ENCODE peak calls at places on chromosomes 2 and 18, in six cellular contexts. O, T, K, B, G and H are unnamed samples. For H3K27me3, the result is how much of the 10 kb centered on the place peaks cover.

GRCh38 chr2:197871780-197872456 is 67.5 kb downstream of the PLCL1 start:
- DNase-seq in O (no peak), T (no peak), K (no peak), B (no peak), G (no peak), H (no peak)

GRCh38 chr2:121197369-121198091 is 87.5 kb downstream of the TFCP2L1 start:
- DNase-seq in O (peak), T (peak), K (peak), B (peak), G (peak), H (peak)

GRCh38 chr2:203669820-203670219 is 36.6 kb upstream of the CD28 start:
- DNase-seq in O (no peak), T (no peak), K (no peak), B (no peak), G (no peak), H (no peak)

GRCh38 chr2:107303964-107304363 is 418.0 kb upstream of the ST6GAL2 start:
- DNase-seq in O (no peak), T (no peak), K (no peak), B (no peak), G (no peak), H (peak)

GRCh38 chr2:197310271-197310939 is at the start of gene ANKRD44:
- DNase-seq in O (peak), T (peak), K (peak), B (peak), G (peak), H (peak)

GRCh38 chr2:130776550-130776949 is 21.2 kb downstream of the AMER3 start:
- DNase-seq in O (no peak), T (no peak), K (no peak), B (no peak), G (no peak), H (no peak)

GRCh38 chr2:197498937-197499593 is 575 bp downstream of the HSPD1 start:
- DNase-seq in O (peak), T (peak), K (peak), B (peak), G (peak), H (peak)

GRCh38 chr2:197931661-197932312 is 127.4 kb downstream of the PLCL1 start:
- DNase-seq in O (no peak), T (no peak), K (no peak), B (no peak), G (no peak), H (no peak)

GRCh38 chr18:42893991-42894390 is 221.5 kb downstream of the RIT2 start:
- DNase-seq in O (no peak), T (no peak), K (no peak), B (no peak), G (no peak), H (no peak)

GRCh38 chr2:61218817-61219170 is 56.8 kb downstream of the C2orf74 start:
- DNase-seq in O (no peak), T (no peak), K (no peak), B (no peak), G (no peak), H (no peak)

DNA sequence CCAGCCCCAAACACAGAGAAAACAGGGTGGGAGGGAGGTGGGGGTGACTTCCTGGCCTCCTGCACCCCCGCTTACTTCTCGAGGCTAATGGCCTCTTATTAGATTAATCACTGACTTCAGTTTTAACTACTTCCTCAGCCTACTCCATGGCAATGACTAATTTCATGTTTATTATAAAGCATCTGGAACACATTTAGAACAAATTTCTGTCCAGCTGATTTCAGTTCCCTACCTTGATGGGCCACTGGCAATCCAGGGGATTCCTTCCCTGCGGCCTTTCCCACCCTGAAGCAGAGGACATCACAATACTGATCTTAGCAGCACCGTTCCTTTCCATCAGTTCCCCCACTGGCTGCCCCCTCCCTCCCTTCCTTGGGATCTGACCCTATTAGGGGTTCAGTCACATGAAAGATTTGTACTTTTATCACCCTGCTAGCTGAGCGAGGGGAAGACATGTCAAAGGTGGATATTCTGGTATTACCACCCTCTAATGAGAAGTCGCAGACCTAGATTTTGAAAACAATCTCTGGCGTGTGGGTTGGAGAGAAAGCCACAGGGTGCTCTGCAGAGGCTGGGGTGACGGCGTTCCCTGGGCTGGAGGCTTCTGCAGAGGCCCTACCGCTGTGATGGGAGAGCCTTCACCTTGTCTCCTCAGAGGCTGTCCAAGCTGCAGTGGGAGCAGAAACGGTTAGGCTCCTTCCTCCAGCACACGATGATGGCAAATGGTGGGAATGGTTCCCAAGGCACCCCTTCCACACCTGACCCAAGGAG is 67.7 kb downstream of the KIAA2012 start:
- DNase-seq in O (no peak), T (no peak), K (no peak), B (no peak), G (no peak), H (no peak)
- H3K4me3 ChIP-seq in O (no peak), T (no peak), K (no peak), B (no peak), G (no peak), H (no peak)

GRCh38 chr2:201139836-201140599 is 24.1 kb downstream of the CFLAR start:
- DNase-seq in O (no peak), T (no peak), K (no peak), B (no peak), G (no peak), H (no peak)
- TF ChIP-seq CTCF in O (no peak), T (no peak), K (no peak), B (no peak), G (no peak), H (no peak)

GRCh38 chr18:58027341-58027740 is 16.7 kb upstream of the NEDD4L start:
- DNase-seq in O (no peak), T (no peak), K (no peak), B (no peak), G (no peak), H (no peak)
- H3K27me3 ChIP-seq in O (under half), T (under half), K (under half), B (under half), G (under half), H (under half)

GRCh38 chr2:229980440-229981184 is 58.3 kb downstream of the FBXO36 start:
- DNase-seq in O (peak), T (peak), K (no peak), B (peak), G (peak), H (peak)
- H3K4me3 ChIP-seq in O (no peak), T (peak), K (no peak), B (peak), G (no peak), H (no peak)

GRCh38 chr2:42360890-42361727 is at the start of gene COX7A2L:
- DNase-seq in O (peak), T (peak), K (peak), B (peak), G (peak), H (peak)
- TF ChIP-seq CTCF in O (peak), T (no peak), K (no peak), B (peak), G (no peak), H (peak)

GRCh38 chr2:232632229-232632903 is 1.0 kb upstream of the EFHD1 start:
- DNase-seq in O (no peak), T (peak), K (no peak), B (peak), G (no peak), H (no peak)
- H3K27me3 ChIP-seq in O (under half), T (under half), K (half or more), B (half or more), G (under half), H (under half)

GRCh38 chr2:218422403-218423086 is 3.6 kb downstream of the VIL1 start:
- DNase-seq in O (no peak), T (no peak), K (no peak), B (no peak), G (no peak), H (no peak)

GRCh38 chr2:218418321-218418716 is 604 bp upstream of the VIL1 start:
- DNase-seq in O (no peak), T (no peak), K (no peak), B (no peak), G (no peak), H (no peak)

GRCh38 chr2:218418717-218419458 is at the start of gene VIL1:
- DNase-seq in O (no peak), T (no peak), K (no peak), B (no peak), G (no peak), H (no peak)

GRCh38 chr2:218421027-218421426 is 2.1 kb downstream of the VIL1 start:
- DNase-seq in O (no peak), T (no peak), K (no peak), B (no peak), G (no peak), H (no peak)

DNA sequence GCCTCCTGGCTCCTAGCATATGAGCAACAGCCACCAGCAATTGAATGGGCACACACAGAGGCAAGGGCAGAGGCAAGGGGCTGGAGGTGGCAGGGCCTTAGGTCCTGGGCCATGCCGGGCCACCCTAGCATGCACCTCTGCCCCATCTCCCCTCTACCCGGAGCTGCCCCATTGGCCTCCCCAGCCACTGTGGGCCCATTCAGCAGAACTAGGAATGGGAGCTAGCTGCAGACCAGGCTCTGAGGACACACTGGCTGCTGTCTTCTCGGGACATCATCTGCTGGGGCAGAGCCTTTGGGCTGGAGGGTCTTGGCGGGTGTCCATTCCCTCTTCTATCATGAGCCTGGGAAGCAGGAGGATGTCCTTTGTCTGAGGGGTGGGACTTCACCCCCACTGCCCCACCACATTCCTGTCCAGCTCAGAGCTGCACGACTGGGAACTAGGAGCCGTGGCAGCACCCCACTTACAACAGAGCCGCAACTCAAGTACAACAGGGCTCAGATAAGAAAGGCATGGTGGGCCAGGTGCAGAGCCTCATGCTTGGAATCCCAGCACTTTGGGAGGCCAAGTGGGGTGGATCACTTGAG is 800 bp downstream of the VIL1 start:
- DNase-seq in O (no peak), T (no peak), K (no peak), B (no peak), G (no peak), H (no peak)
- H3K4me3 ChIP-seq in O (no peak), T (no peak), K (no peak), B (no peak), G (no peak), H (no peak)

DNA sequence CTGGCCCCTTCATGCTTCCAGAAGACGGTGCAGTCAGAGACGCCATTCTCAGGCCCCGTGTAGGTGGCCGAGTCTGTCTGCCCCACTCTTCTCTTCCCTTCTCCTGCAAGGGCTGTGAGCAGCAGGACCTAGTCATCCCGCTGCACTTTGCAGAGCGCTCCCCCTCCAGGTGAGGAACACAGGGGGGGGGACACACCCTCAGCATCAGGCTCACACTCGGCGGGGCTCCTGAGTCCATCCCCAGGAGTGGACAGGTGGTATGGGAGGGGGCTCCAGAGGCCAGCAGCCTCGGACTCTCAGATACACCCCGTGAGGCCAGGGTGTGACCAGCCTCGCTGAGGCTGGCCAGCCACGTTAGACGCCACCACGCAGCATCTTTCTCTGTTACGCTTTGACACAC is 460.5 kb upstream of the MYT1L start:
- DNase-seq in O (no peak), T (no peak), K (no peak), B (no peak), G (no peak), H (no peak)
- TF ChIP-seq CTCF in O (no peak), T (no peak), K (no peak), B (no peak), G (no peak), H (no peak)

GRCh38 chr2:176182671-176183070 is 5.8 kb upstream of the HOXD1 start:
- DNase-seq in O (no peak), T (no peak), K (no peak), B (no peak), G (no peak), H (no peak)

GRCh38 chr2:176187306-176188217 is 906 bp upstream of the HOXD1 start:
- DNase-seq in O (no peak), T (no peak), K (no peak), B (no peak), G (no peak), H (no peak)

GRCh38 chr2:176186024-176186423 is 2.4 kb upstream of the HOXD1 start:
- DNase-seq in O (no peak), T (no peak), K (no peak), B (no peak), G (no peak), H (no peak)

GRCh38 chr2:176181551-176181950 is 6.9 kb upstream of the HOXD1 start:
- DNase-seq in O (no peak), T (no peak), K (no peak), B (no peak), G (no peak), H (no peak)

DNA sequence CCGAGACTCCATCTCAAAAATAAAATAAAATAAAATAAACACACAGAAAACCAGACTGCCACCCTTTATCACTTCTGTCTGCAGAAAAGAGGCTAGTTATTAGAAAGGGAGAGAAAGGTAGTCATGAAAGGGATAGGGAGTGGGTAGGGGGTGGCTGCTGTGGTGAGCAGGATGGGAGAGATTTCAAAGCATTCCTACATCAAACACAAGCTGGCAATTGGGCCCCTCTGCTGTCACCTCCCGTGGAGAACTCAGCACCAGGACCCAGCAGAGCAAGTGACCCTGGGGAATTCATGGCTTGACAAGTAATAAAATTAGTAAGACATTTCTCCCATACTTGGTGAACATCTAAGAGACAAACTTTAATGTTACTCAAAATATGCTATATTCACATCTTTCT is 3.7 kb upstream of the HOXD1 start:
- DNase-seq in O (no peak), T (no peak), K (no peak), B (no peak), G (no peak), H (no peak)
- H3K27me3 ChIP-seq in O (under half), T (under half), K (half or more), B (half or more), G (under half), H (half or more)